ENCODE peak calls at places on chromosome 9, in eight cellular contexts. Q is A549, P is AG09309, B is dorsolateral prefrontal cortex, H is heart left ventricle, E is HL-60, W is foreskin fibroblast, G is choroid plexus epithelial cell. T is an unnamed sample.

GRCh38 chr9:33881635-33882034 is 64.7 kb downstream of the UBE2R2 start:
- DNase-seq in E (no peak), W (no peak), H (no peak), G (no peak), Q (no peak), P (no peak), B (no peak), T (no peak)

GRCh38 chr9:82115900-82116299 is 127.3 kb downstream of the SPATA31D1 start:
- DNase-seq in Q (no peak), P (no peak), H (no peak), E (no peak), W (no peak), G (no peak), B (no peak), T (no peak)

GRCh38 chr9:134685784-134686183 is 44.2 kb downstream of the COL5A1 start:
- DNase-seq in G (no peak), P (no peak), Q (no peak), W (no peak), B (no peak), E (no peak), H (no peak), T (no peak)

GRCh38 chr9:70868661-70869652 is 252.5 kb downstream of the TRPM3 start:
- DNase-seq in H (peak), P (no peak), Q (no peak), W (peak), B (no peak), E (no peak), G (peak), T (no peak)

GRCh38 chr9:130461218-130461630 is 16.5 kb downstream of the ASS1 start:
- DNase-seq in H (peak), G (peak), B (no peak), P (no peak), Q (peak), W (peak), E (peak), T (no peak)

GRCh38 chr9:132547436-132547835 is 35.0 kb upstream of the BARHL1 start:
- DNase-seq in P (no peak), H (no peak), W (no peak), E (no peak), G (no peak), Q (no peak), B (no peak), T (no peak)

GRCh38 chr9:21265421-21266189 is 25.8 kb upstream of the IFNA14 start:
- DNase-seq in E (no peak), W (no peak), H (no peak), G (no peak), Q (no peak), P (no peak), B (no peak), T (no peak)

GRCh38 chr9:3894764-3895163 is 369.0 kb upstream of the RFX3 start:
- DNase-seq in G (peak), Q (no peak), W (peak), B (no peak), P (peak), E (no peak), H (no peak), T (no peak)

GRCh38 chr9:76818271-76818670 is 54.0 kb downstream of the PCA3 start:
- DNase-seq in P (peak), W (peak), G (peak), B (peak), E (no peak), H (peak), Q (peak), T (no peak)

GRCh38 chr9:84054341-84055010 is 73.9 kb downstream of the RMI1 start:
- DNase-seq in P (no peak), W (peak), H (no peak), Q (no peak), G (no peak), E (no peak), B (no peak), T (no peak)

GRCh38 chr9:93818795-93819472 is 136.2 kb downstream of the BARX1 start:
- DNase-seq in B (no peak), W (no peak), G (no peak), E (no peak), H (no peak), P (no peak), Q (no peak), T (no peak)

GRCh38 chr9:131252120-131252519 is 24.2 kb downstream of the FAM78A start:
- DNase-seq in E (peak), W (no peak), P (no peak), H (no peak), B (no peak), G (no peak), Q (no peak), T (no peak)

GRCh38 chr9:89879276-89879675 is 274.5 kb downstream of the GADD45G start:
- DNase-seq in B (no peak), W (no peak), G (no peak), E (no peak), H (no peak), Q (no peak), P (no peak), T (no peak)

GRCh38 chr9:95103385-95104087 is 214.0 kb downstream of the FANCC start:
- DNase-seq in P (no peak), G (no peak), H (no peak), Q (peak), B (no peak), E (no peak), W (peak), T (no peak)

GRCh38 chr9:14515564-14516198 is 177.6 kb downstream of the ZDHHC21 start:
- DNase-seq in B (no peak), E (no peak), H (no peak), W (no peak), P (no peak), Q (no peak), G (no peak), T (no peak)

GRCh38 chr9:129383005-129383414 is 204.9 kb upstream of the IER5L start:
- DNase-seq in Q (no peak), H (peak), G (no peak), W (peak), P (no peak), B (peak), E (no peak), T (no peak)

GRCh38 chr9:75265525-75265972 is 177.2 kb downstream of the OSTF1 start:
- DNase-seq in B (no peak), H (peak), P (peak), W (peak), G (peak), E (peak), Q (peak), T (peak)

GRCh38 chr9:138068601-138069035 is 191.0 kb downstream of the CACNA1B start:
- DNase-seq in W (no peak), G (no peak), H (no peak), B (no peak), E (no peak), P (no peak), Q (no peak), T (no peak)

GRCh38 chr9:133821606-133822438 is 83.7 kb upstream of the SARDH start:
- DNase-seq in G (peak), W (no peak), Q (no peak), P (no peak), B (no peak), E (no peak), H (no peak), T (no peak)

GRCh38 chr9:120524852-120525251 is 55.1 kb downstream of the CDK5RAP2 start:
- DNase-seq in E (no peak), P (no peak), Q (no peak), W (no peak), H (no peak), G (no peak), B (no peak), T (no peak)

GRCh38 chr9:71911908-71912325 is 478 bp downstream of the C9orf85 start:
- DNase-seq in H (no peak), P (no peak), E (no peak), G (peak), B (no peak), Q (no peak), W (peak), T (no peak)

GRCh38 chr9:105040462-105040861 is 112.5 kb upstream of the ABCA1 start:
- DNase-seq in W (no peak), B (no peak), Q (no peak), P (no peak), H (no peak), G (no peak), E (no peak), T (no peak)

GRCh38 chr9:75667155-75667554 is 223.3 kb upstream of the PCSK5 start:
- DNase-seq in W (no peak), B (no peak), P (no peak), G (no peak), Q (no peak), H (no peak), E (no peak), T (no peak)

GRCh38 chr9:131080589-131080988 is 15.7 kb upstream of the AIF1L start:
- DNase-seq in W (no peak), B (no peak), P (no peak), H (no peak), G (no peak), Q (no peak), E (no peak), T (no peak)

DNA sequence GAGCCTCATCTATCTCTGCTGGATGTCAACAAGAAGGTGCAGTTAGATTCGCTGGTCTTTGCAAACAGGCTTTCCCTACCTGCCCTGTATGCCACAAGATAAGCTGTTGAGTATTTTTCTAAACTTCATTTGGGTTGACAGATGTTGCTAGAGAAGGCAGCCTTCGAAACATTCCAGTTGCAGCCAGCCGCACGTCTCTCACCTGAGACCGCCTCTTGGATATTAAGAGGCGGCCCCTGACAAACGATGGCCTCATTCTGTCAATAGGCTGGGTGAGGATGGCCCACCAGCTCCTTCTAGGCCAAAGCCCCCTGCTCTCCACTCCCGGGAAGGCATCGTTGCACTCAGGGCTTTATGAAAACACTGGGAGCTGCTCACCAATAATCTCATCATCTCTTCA is 181.6 kb downstream of the DAB2IP start:
- DNase-seq in H (no peak), P (no peak), E (no peak), B (no peak), W (no peak), G (no peak), Q (no peak), T (no peak)
- TF ChIP-seq CTCF in H (no peak), P (no peak), E (no peak), B (no peak), W (no peak), G (no peak), Q (no peak), T (no peak)

GRCh38 chr9:26234865-26235264 is 556.6 kb upstream of the TUSC1 start:
- DNase-seq in E (no peak), W (peak), B (no peak), G (no peak), H (no peak), Q (no peak), P (no peak), T (no peak)
- H3K4me3 ChIP-seq in E (no peak), W (no peak), B (no peak), G (no peak), H (no peak), Q (no peak), P (no peak), T (no peak)

DNA sequence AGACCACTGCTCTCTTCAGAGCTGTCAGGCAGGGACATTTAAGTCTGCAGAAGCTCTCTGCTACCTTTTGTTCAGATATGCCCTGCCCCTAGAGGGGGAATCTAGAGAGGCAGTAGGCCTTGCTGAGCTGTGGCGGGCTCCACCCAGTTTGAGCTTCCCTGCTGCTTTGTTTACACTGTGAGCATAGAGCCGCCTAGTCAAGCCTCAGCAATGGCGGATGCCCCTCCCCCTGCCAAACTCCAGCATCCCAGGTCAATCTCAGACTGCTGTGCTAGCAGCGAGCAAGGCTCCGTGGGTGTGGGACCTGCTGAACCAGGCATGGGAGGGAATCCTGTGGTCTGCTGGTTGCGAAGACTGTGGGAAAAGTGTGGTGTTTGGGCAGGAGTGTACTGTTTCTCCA is 59.9 kb downstream of the CAVIN4 start:
- DNase-seq in W (no peak), H (no peak), B (no peak), Q (peak), P (no peak), E (no peak), G (peak), T (no peak)
- TF ChIP-seq CTCF in W (no peak), H (no peak), B (no peak), Q (no peak), P (no peak), E (no peak), G (no peak), T (no peak)

GRCh38 chr9:112884721-112885120 is 6.0 kb downstream of the SLC46A2 start:
- DNase-seq in H (no peak), G (no peak), Q (no peak), E (no peak), W (no peak), B (no peak), P (no peak), T (no peak)
- H3K4me3 ChIP-seq in H (no peak), G (no peak), Q (no peak), E (no peak), W (no peak), B (no peak), P (no peak), T (no peak)

GRCh38 chr9:88737031-88737430 is 202.1 kb downstream of the NXNL2 start:
- DNase-seq in B (no peak), E (no peak), W (peak), G (no peak), P (no peak), Q (no peak), H (no peak), T (no peak)
- TF ChIP-seq CTCF in B (no peak), E (no peak), W (no peak), G (no peak), P (no peak), Q (no peak), H (no peak), T (no peak)